ENCODE peak calls at places on chromosomes 1 and 21, in five cellular contexts. G, I, R, W and A are unnamed samples.

GRCh38 chr1:84693009-84693408 is 2.7 kb upstream of the SSX2IP start:
- DNase-seq in G (no peak), I (no peak), R (no peak), W (no peak), A (no peak)

GRCh38 chr1:33080373-33080772 is 580 bp upstream of the AZIN2 start:
- DNase-seq in G (no peak), I (no peak), R (no peak), W (no peak), A (no peak)

GRCh38 chr1:229271448-229272120 is 673 bp downstream of the RAB4A start:
- DNase-seq in G (no peak), I (peak; percentile 35), R (no peak), W (no peak), A (no peak)

GRCh38 chr1:68703921-68704354 is 207.1 kb upstream of the DEPDC1 start:
- DNase-seq in G (no peak), I (no peak), R (no peak), W (no peak), A (no peak)

GRCh38 chr1:202159534-202160371 is 649 bp downstream of the PTPN7 start:
- DNase-seq in G (no peak), I (no peak), R (no peak), W (no peak), A (no peak)

GRCh38 chr1:150236614-150236934 is 662 bp upstream of the ANP32E start:
- DNase-seq in G (no peak), I (peak; percentile 86), R (no peak), W (no peak), A (no peak)

GRCh38 chr1:9244501-9245229 is 10.1 kb downstream of the H6PD start:
- DNase-seq in G (no peak), I (no peak), R (no peak), W (no peak), A (no peak)

GRCh38 chr1:53078333-53079101 is 16.5 kb downstream of the PODN start:
- DNase-seq in G (no peak), I (no peak), R (no peak), W (no peak), A (peak; percentile 80)

GRCh38 chr1:235883261-235883927 is 16.7 kb upstream of the LYST start:
- DNase-seq in G (peak; percentile 93), I (no peak), R (peak; percentile 87), W (no peak), A (peak; percentile 86)

GRCh38 chr1:69567847-69568434 is at the start of gene LRRC7:
- DNase-seq in G (no peak), I (peak; percentile 53), R (no peak), W (peak; percentile 46), A (peak; percentile 84)

GRCh38 chr1:226691257-226691656 is 47.8 kb downstream of the ITPKB start:
- DNase-seq in G (no peak), I (no peak), R (no peak), W (no peak), A (no peak)

GRCh38 chr1:21077085-21077484 is 99.6 kb downstream of the EIF4G3 start:
- DNase-seq in G (no peak), I (no peak), R (no peak), W (no peak), A (no peak)

GRCh38 chr21:34536311-34536710 is 24.3 kb upstream of the KCNE1 start:
- DNase-seq in G (no peak), I (no peak), R (no peak), W (no peak), A (no peak)

GRCh38 chr1:89781494-89782126 is 39.2 kb upstream of the LRRC8D start:
- DNase-seq in G (no peak), I (no peak), R (no peak), W (no peak), A (no peak)

GRCh38 chr1:115238336-115239147 is 99.5 kb downstream of the NGF start:
- DNase-seq in G (no peak), I (no peak), R (no peak), W (no peak), A (no peak)

GRCh38 chr1:228059536-228060457 is 22.7 kb upstream of the ARF1 start:
- DNase-seq in G (no peak), I (no peak), R (no peak), W (peak; percentile 100), A (peak; percentile 98)

GRCh38 chr21:44874497-44875331 is 1.2 kb upstream of the PTTG1IP start:
- DNase-seq in G (no peak), I (no peak), R (peak; percentile 57), W (peak; percentile 42), A (peak; percentile 89)

GRCh38 chr21:45331521-45332257 is 44.0 kb upstream of the POFUT2 start:
- DNase-seq in G (no peak), I (no peak), R (no peak), W (no peak), A (peak; percentile 51)

GRCh38 chr1:177959793-177960515 is 9.9 kb downstream of the SEC16B start:
- DNase-seq in G (peak; percentile 26), I (peak; percentile 47), R (no peak), W (no peak), A (no peak)

GRCh38 chr1:85118751-85119150 is 70.5 kb upstream of the MCOLN3 start:
- DNase-seq in G (no peak), I (no peak), R (no peak), W (no peak), A (no peak)

GRCh38 chr1:219324629-219325367 is 151.1 kb downstream of the LYPLAL1 start:
- DNase-seq in G (peak; percentile 90), I (no peak), R (no peak), W (no peak), A (no peak)

GRCh38 chr21:36097427-36098230 is 27.8 kb downstream of the CBR1 start:
- DNase-seq in G (peak; percentile 23), I (no peak), R (no peak), W (no peak), A (no peak)

GRCh38 chr1:207649865-207650580 is 5.1 kb downstream of the CR1L start:
- DNase-seq in G (no peak), I (no peak), R (no peak), W (no peak), A (no peak)

GRCh38 chr1:20125091-20125490 is 5.8 kb upstream of the PLA2G2D start:
- DNase-seq in G (no peak), I (no peak), R (no peak), W (no peak), A (no peak)

GRCh38 chr1:37734629-37735591 is 30.0 kb downstream of the EPHA10 start:
- DNase-seq in G (no peak), I (no peak), R (no peak), W (peak; percentile 88), A (peak; percentile 62)

GRCh38 chr21:45256021-45256911 is 31.4 kb downstream of the POFUT2 start:
- DNase-seq in G (no peak), I (no peak), R (no peak), W (no peak), A (peak; percentile 64)

GRCh38 chr1:68470388-68470970 is 20.7 kb upstream of the RPE65 start:
- DNase-seq in G (no peak), I (peak; percentile 46), R (no peak), W (no peak), A (no peak)

GRCh38 chr1:48500541-48501440 is 28.8 kb upstream of the SPATA6 start:
- DNase-seq in G (no peak), I (no peak), R (no peak), W (no peak), A (no peak)

GRCh38 chr1:229788004-229788403 is 162.0 kb downstream of the URB2 start:
- DNase-seq in G (no peak), I (no peak), R (no peak), W (no peak), A (no peak)

GRCh38 chr1:101960164-101960563 is 36.6 kb downstream of the OLFM3 start:
- DNase-seq in G (no peak), I (no peak), R (no peak), W (no peak), A (no peak)

GRCh38 chr1:22341791-22342605 is 109.7 kb upstream of the ZBTB40 start:
- DNase-seq in G (no peak), I (peak; percentile 89), R (peak; percentile 61), W (no peak), A (no peak)

GRCh38 chr1:243465081-243465480 is 209.2 kb downstream of the SDCCAG8 start:
- DNase-seq in G (no peak), I (no peak), R (no peak), W (no peak), A (no peak)